ENCODE peak calls at places on chromosomes 12 and 14, in ten cellular contexts. L is right atrium auricular region, O is uterus, P is esophagus squamous epithelium, W is RWPE1, T is fibroblast of lung, Z is RWPE2, J is mammary epithelial cell, F is pancreas, K is endothelial cell of umbilical vein. B is an unnamed sample.

GRCh38 chr14:95262511-95262891 is 57.2 kb downstream of the CLMN start:
- DNase-seq in L (no peak), O (no peak), P (no peak), W (no peak), T (no peak), Z (no peak), J (no peak), F (no peak), K (no peak), B (no peak)

GRCh38 chr12:40015360-40015759 is 90.5 kb downstream of the SLC2A13 start:
- DNase-seq in L (no peak), O (no peak), P (no peak), W (peak), T (no peak), Z (no peak), J (peak), F (no peak), K (no peak), B (no peak)

GRCh38 chr14:75277000-75277795 is 1.4 kb upstream of the FOS start:
- DNase-seq in L (peak), O (peak), P (no peak), W (peak), T (peak), Z (peak), J (peak), F (peak), K (peak), B (peak)

GRCh38 chr12:25189656-25190055 is 5.3 kb downstream of the DNAI7 start:
- DNase-seq in L (no peak), O (no peak), P (no peak), W (no peak), T (no peak), Z (no peak), J (no peak), F (no peak), K (no peak), B (no peak)

GRCh38 chr14:76101384-76101783 is 50.3 kb upstream of the GPATCH2L start:
- DNase-seq in L (no peak), O (no peak), P (no peak), W (no peak), T (peak), Z (no peak), J (no peak), F (no peak), K (no peak), B (no peak)

GRCh38 chr14:90697577-90698206 is 118.5 kb downstream of the TTC7B start:
- DNase-seq in L (peak), O (peak), P (peak), W (peak), T (peak), Z (no peak), J (peak), F (peak), K (peak), B (peak)

GRCh38 chr12:46351861-46352595 is 20.5 kb downstream of the SLC38A2 start:
- DNase-seq in L (no peak), O (no peak), P (no peak), W (no peak), T (peak), Z (no peak), J (no peak), F (no peak), K (no peak), B (no peak)

GRCh38 chr14:37470251-37470650 is 124.8 kb downstream of the FOXA1 start:
- DNase-seq in L (no peak), O (no peak), P (no peak), W (no peak), T (no peak), Z (no peak), J (no peak), F (no peak), K (no peak), B (no peak)

GRCh38 chr14:51053157-51053556 is 41.7 kb downstream of the TRIM9 start:
- DNase-seq in L (no peak), O (no peak), P (no peak), W (no peak), T (no peak), Z (no peak), J (no peak), F (no peak), K (no peak), B (no peak)

GRCh38 chr14:103347091-103347815 is 13.2 kb downstream of the EIF5 start:
- DNase-seq in L (no peak), O (no peak), P (no peak), W (no peak), T (no peak), Z (no peak), J (no peak), F (peak), K (no peak), B (no peak)

GRCh38 chr12:12890815-12891645 is at the start of gene GPRC5A:
- DNase-seq in L (peak), O (peak), P (no peak), W (peak), T (peak), Z (peak), J (peak), F (peak), K (peak), B (peak)

GRCh38 chr12:38327356-38327755 is 10.8 kb downstream of the ALG10B start:
- DNase-seq in L (no peak), O (no peak), P (no peak), W (no peak), T (no peak), Z (no peak), J (no peak), F (no peak), K (no peak), B (no peak)

GRCh38 chr12:26696613-26697092 is 136.3 kb downstream of the ITPR2 start:
- DNase-seq in L (no peak), O (no peak), P (no peak), W (no peak), T (peak), Z (no peak), J (no peak), F (no peak), K (peak), B (peak)

GRCh38 chr12:109517619-109518018 is 40.2 kb downstream of the UBE3B start:
- DNase-seq in L (no peak), O (no peak), P (no peak), W (no peak), T (no peak), Z (no peak), J (no peak), F (no peak), K (no peak), B (no peak)

GRCh38 chr12:2288875-2289274 is 236.1 kb downstream of the CACNA1C start:
- DNase-seq in L (no peak), O (no peak), P (no peak), W (no peak), T (no peak), Z (no peak), J (no peak), F (no peak), K (no peak), B (no peak)
- H3K27ac ChIP-seq in L (peak), O (no peak), P (no peak), W (no peak), T (no peak), Z (no peak), J (no peak), F (no peak), K (no peak), B (no peak)

GRCh38 chr12:131949431-131950181 is at the start of gene EP400:
- DNase-seq in L (peak), O (peak), P (peak), W (peak), T (peak), Z (peak), J (peak), F (peak), K (peak), B (peak)
- TF ChIP-seq CTCF in L (peak), O (peak), P (peak), W (peak), T (peak), Z (peak), J (peak), F (peak), K (peak), B (peak)

GRCh38 chr12:124686885-124687694 is 119.7 kb upstream of the NCOR2 start:
- DNase-seq in L (no peak), O (no peak), P (no peak), W (no peak), T (no peak), Z (no peak), J (peak), F (no peak), K (no peak), B (no peak)

GRCh38 chr12:124684971-124685688 is 117.7 kb upstream of the NCOR2 start:
- DNase-seq in L (peak), O (peak), P (no peak), W (peak), T (peak), Z (no peak), J (peak), F (no peak), K (no peak), B (no peak)

GRCh38 chr12:124684496-124684895 is 117.1 kb upstream of the NCOR2 start:
- DNase-seq in L (no peak), O (peak), P (no peak), W (no peak), T (no peak), Z (no peak), J (no peak), F (no peak), K (peak), B (no peak)

GRCh38 chr12:124686001-124686884 is 118.8 kb upstream of the NCOR2 start:
- DNase-seq in L (no peak), O (peak), P (no peak), W (peak), T (peak), Z (no peak), J (peak), F (no peak), K (no peak), B (peak)

DNA sequence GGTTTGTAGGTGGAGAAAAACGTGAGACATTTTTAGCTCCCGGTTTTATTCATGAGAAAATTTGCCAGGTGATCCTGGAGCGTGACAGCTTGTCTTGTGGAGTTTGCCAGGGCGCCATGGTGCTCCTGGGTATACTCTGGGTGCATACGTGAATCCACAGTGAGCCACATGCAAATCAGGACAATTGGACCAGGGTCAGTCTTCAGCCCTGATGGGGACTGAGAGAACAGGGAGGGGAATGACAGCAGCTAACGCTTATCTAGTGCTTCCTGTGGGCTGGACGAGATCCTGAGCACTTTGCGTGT is 118.2 kb upstream of the NCOR2 start:
- DNase-seq in L (no peak), O (no peak), P (no peak), W (no peak), T (no peak), Z (no peak), J (peak), F (no peak), K (no peak), B (no peak)
- H3K27ac ChIP-seq in L (peak), O (peak), P (peak), W (peak), T (peak), Z (peak), J (peak), F (no peak), K (no peak), B (no peak)

GRCh38 chr14:29222671-29223268 is 456.2 kb downstream of the FOXG1 start:
- DNase-seq in L (no peak), O (no peak), P (no peak), W (peak), T (peak), Z (no peak), J (no peak), F (no peak), K (peak), B (peak)
- TF ChIP-seq CTCF in L (no peak), O (peak), P (no peak), W (peak), T (peak), Z (peak), J (no peak), F (no peak), K (peak), B (peak)

GRCh38 chr12:51536159-51536558 is 54.9 kb upstream of the SCN8A start:
- DNase-seq in L (no peak), O (no peak), P (no peak), W (no peak), T (peak), Z (no peak), J (no peak), F (no peak), K (no peak), B (peak)
- H3K27ac ChIP-seq in L (no peak), O (no peak), P (no peak), W (no peak), T (no peak), Z (no peak), J (no peak), F (no peak), K (no peak), B (no peak)

GRCh38 chr14:84750763-84751554 is 779.0 kb upstream of the FLRT2 start:
- DNase-seq in L (no peak), O (no peak), P (no peak), W (no peak), T (peak), Z (no peak), J (peak), F (no peak), K (peak), B (no peak)

GRCh38 chr14:84751745-84752144 is 778.2 kb upstream of the FLRT2 start:
- DNase-seq in L (no peak), O (no peak), P (no peak), W (no peak), T (no peak), Z (no peak), J (no peak), F (no peak), K (no peak), B (no peak)

GRCh38 chr14:84749191-84749945 is 780.6 kb upstream of the FLRT2 start:
- DNase-seq in L (no peak), O (no peak), P (no peak), W (no peak), T (no peak), Z (no peak), J (no peak), F (no peak), K (peak), B (peak)

GRCh38 chr14:84750284-84750683 is 779.7 kb upstream of the FLRT2 start:
- DNase-seq in L (no peak), O (no peak), P (no peak), W (no peak), T (no peak), Z (no peak), J (no peak), F (no peak), K (peak), B (no peak)
- TF ChIP-seq CTCF in L (no peak), O (no peak), P (no peak), W (no peak), T (no peak), Z (no peak), J (no peak), F (no peak), K (no peak), B (no peak)

GRCh38 chr12:125467363-125467762 is 402.1 kb downstream of the AACS start:
- DNase-seq in L (no peak), O (no peak), P (no peak), W (no peak), T (no peak), Z (no peak), J (no peak), F (no peak), K (no peak), B (no peak)

DNA sequence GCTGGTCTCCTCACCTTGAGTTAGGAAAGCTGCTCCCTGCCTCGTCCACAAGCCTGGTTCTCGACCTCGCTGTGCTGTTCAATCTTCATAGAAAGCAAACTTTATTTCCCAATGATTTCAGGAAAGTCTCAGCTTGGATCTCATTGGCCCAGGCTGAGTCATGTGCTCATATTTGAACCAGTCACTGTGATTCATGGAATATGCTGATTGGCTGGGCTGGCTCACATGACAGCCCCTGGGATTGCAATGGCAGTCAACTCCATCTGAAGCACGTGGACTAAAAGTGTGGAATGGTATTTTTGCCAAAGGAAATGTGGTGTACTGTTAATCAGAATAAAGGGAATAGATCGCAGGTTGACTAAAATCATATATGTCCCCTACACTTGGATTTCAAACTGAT is 396.6 kb downstream of the AACS start:
- DNase-seq in L (no peak), O (no peak), P (no peak), W (no peak), T (no peak), Z (no peak), J (no peak), F (no peak), K (no peak), B (no peak)
- H3K27ac ChIP-seq in L (no peak), O (no peak), P (no peak), W (no peak), T (no peak), Z (no peak), J (no peak), F (no peak), K (no peak), B (no peak)

DNA sequence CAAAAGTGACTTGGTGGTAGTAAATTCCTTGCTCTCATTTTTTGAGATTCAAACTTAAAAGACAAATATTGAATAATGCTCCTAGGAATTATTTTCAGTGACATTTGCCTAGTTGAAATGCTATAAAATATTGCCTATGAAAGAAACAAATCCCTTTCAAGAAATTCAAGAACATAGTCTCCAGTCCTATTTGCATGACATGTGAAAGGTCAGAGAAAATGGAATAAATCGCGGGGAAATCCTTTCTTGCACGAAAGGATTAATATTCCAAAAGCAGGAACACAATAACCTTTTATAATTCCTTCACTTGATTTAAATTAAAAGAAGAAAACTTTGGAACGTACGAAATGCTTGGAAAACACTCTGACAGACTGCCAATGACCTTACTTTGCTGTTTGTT is 103.2 kb downstream of the PRIMA1 start:
- DNase-seq in L (no peak), O (no peak), P (no peak), W (no peak), T (no peak), Z (no peak), J (no peak), F (no peak), K (no peak), B (no peak)
- TF ChIP-seq CTCF in L (no peak), O (no peak), P (no peak), W (no peak), T (no peak), Z (no peak), J (no peak), F (no peak), K (no peak), B (no peak)

DNA sequence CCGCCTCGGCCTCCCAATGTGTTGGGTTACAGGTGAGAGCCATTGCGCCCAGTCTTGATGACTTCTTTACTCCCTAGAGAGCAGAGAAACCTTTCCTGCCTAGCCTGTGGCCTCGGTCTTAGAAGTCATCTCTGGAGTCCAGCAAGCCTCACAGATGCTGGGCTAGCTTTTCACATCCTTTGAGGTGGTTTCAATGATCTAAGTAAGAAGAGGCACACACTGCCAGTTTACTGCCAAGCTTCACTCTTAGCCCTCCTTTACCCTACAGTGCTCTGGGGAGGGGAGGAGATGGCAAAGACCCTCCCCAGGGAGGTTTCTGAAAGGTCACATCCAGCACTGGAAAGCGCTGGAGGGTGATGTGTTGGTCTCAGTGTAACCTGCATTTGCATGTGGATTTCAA is 304.8 kb downstream of the PCNX1 start:
- DNase-seq in L (no peak), O (no peak), P (no peak), W (no peak), T (no peak), Z (no peak), J (no peak), F (no peak), K (no peak), B (no peak)
- H3K27ac ChIP-seq in L (no peak), O (no peak), P (no peak), W (no peak), T (no peak), Z (no peak), J (no peak), F (no peak), K (no peak), B (no peak)

B was measured in cardiac muscle cell.